ENCODE peak calls at places on chromosome 1, in ten cellular contexts. S is AG04450, P is IMR-90, U is tibial artery, H is breast epithelium, D is A549, I is right lobe of liver, O is HCT116, X is adrenal gland, L is GM23338. K is an unnamed sample.

GRCh38 chr1:24501371-24502167 is 1.1 kb upstream of the RCAN3 start:
- DNase-seq in S (no peak), P (no peak), U (no peak), H (peak; percentile 22), D (peak; percentile 21), I (peak; percentile 38), O (no peak), X (no peak), L (peak; percentile 46), K (no peak)

GRCh38 chr1:82972841-82973553 is 1025.9 kb downstream of the TTLL7 start:
- DNase-seq in S (no peak), P (no peak), U (no peak), H (no peak), D (no peak), I (no peak), O (no peak), X (no peak), L (no peak), K (no peak)

GRCh38 chr1:87451229-87451900 is 122.7 kb downstream of the LMO4 start:
- DNase-seq in S (peak; percentile 7), P (peak; percentile 71), U (no peak), H (no peak), D (no peak), I (no peak), O (no peak), X (no peak), L (no peak), K (no peak)

GRCh38 chr1:59879556-59879955 is 47.0 kb downstream of the CYP2J2 start:
- DNase-seq in S (peak; percentile 18), P (peak; percentile 52), U (no peak), H (peak; percentile 67), D (peak; percentile 11), I (peak; percentile 76), O (peak; percentile 38), X (peak; percentile 65), L (peak; percentile 89), K (peak; percentile 51)

GRCh38 chr1:235054466-235054865 is 74.2 kb downstream of the TOMM20 start:
- DNase-seq in S (no peak), P (no peak), U (peak; percentile 40), H (no peak), D (no peak), I (no peak), O (no peak), X (no peak), L (no peak), K (no peak)

GRCh38 chr1:200890818-200891773 is 3.6 kb upstream of the INAVA start:
- DNase-seq in S (no peak), P (peak; percentile 19), U (no peak), H (peak; percentile 38), D (peak; percentile 78), I (no peak), O (peak; percentile 54), X (no peak), L (peak; percentile 90), K (no peak)

GRCh38 chr1:218345673-218346390 is 696 bp downstream of the TGFB2 start:
- DNase-seq in S (no peak), P (peak; percentile 70), U (peak; percentile 85), H (peak; percentile 30), D (no peak), I (no peak), O (no peak), X (peak; percentile 60), L (peak; percentile 72), K (peak; percentile 40)

GRCh38 chr1:162003061-162003824 is 20.4 kb downstream of the OLFML2B start:
- DNase-seq in S (peak; percentile 70), P (peak; percentile 86), U (peak; percentile 89), H (peak; percentile 26), D (no peak), I (no peak), O (no peak), X (no peak), L (no peak), K (no peak)

GRCh38 chr1:2215909-2216766 is 12.0 kb upstream of the SKI start:
- DNase-seq in S (no peak), P (no peak), U (peak; percentile 70), H (no peak), D (no peak), I (no peak), O (no peak), X (no peak), L (no peak), K (no peak)

GRCh38 chr1:2212542-2213491 is 15.3 kb upstream of the SKI start:
- DNase-seq in S (peak; percentile 90), P (peak; percentile 96), U (peak; percentile 98), H (peak; percentile 83), D (peak; percentile 90), I (peak; percentile 73), O (peak; percentile 81), X (peak; percentile 95), L (peak; percentile 98), K (peak; percentile 87)

GRCh38 chr1:2213576-2214505 is 14.3 kb upstream of the SKI start:
- DNase-seq in S (no peak), P (peak; percentile 86), U (peak; percentile 95), H (peak; percentile 84), D (no peak), I (peak; percentile 51), O (no peak), X (peak; percentile 84), L (no peak), K (peak; percentile 89)

GRCh38 chr1:2215329-2215728 is 12.8 kb upstream of the SKI start:
- DNase-seq in S (no peak), P (no peak), U (peak; percentile 68), H (no peak), D (no peak), I (peak; percentile 44), O (no peak), X (no peak), L (no peak), K (no peak)

DNA sequence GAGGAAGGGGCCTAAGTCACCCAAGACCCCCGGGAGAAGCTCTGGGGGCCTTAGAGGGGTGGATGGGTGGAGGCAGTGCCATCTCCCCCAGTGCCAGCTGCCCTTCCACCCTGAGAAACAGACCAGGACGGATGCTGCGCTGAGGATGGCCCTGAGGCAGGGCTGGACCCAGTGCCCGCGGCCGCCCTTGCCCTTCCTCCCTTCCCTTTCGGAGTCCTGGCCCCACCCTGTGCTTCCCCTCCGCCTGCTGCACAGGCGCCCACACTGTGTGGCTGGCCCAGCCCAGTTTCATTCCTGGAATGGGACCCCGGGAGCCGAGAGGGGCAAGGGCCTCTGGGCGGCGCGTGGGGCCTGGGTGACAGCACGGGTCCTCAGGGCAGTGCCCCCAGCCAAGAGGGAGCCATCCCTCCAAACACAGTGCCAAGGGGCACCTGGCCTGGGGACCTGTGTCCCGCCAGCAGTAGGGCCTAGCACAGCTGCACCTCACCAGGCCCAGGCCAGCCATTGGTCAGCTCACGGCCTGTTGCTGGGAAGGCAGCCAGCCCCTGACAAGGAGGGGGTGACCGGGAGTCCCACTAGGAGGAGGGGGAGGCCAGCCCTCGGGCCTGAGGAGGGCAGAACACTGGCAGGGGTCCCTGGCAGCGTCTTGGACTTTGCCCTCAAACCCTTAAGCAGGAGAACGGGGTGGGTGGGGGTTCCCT is 13.4 kb upstream of the SKI start:
- DNase-seq in S (no peak), P (no peak), U (peak; percentile 80), H (no peak), D (no peak), I (peak; percentile 52), O (no peak), X (peak; percentile 38), L (no peak), K (no peak)
- H3K4me3 ChIP-seq in S (no peak overlapping the region), P (no peak overlapping the region), U (no peak overlapping the region), H (no peak overlapping the region), D (no peak overlapping the region), I (no peak overlapping the region), O (no peak overlapping the region), X (no peak overlapping the region), L (no peak overlapping the region), K (peak overlapping the region; percentile 37)

GRCh38 chr1:35444519-35444774 is 112.8 kb downstream of the KIAA0319L start:
- DNase-seq in S (no peak), P (no peak), U (no peak), H (no peak), D (no peak), I (no peak), O (no peak), X (no peak), L (no peak), K (no peak)

GRCh38 chr1:35441926-35442579 is 115.2 kb downstream of the KIAA0319L start:
- DNase-seq in S (no peak), P (no peak), U (no peak), H (no peak), D (no peak), I (no peak), O (no peak), X (no peak), L (no peak), K (no peak)

GRCh38 chr1:35439626-35440025 is 117.6 kb downstream of the KIAA0319L start:
- DNase-seq in S (no peak), P (no peak), U (no peak), H (no peak), D (no peak), I (no peak), O (no peak), X (no peak), L (no peak), K (no peak)

GRCh38 chr1:35443768-35444518 is 113.3 kb downstream of the KIAA0319L start:
- DNase-seq in S (no peak), P (peak; percentile 35), U (no peak), H (no peak), D (no peak), I (no peak), O (no peak), X (no peak), L (peak; percentile 50), K (no peak)

GRCh38 chr1:35442737-35443136 is 114.5 kb downstream of the KIAA0319L start:
- DNase-seq in S (no peak), P (peak; percentile 12), U (no peak), H (no peak), D (no peak), I (no peak), O (no peak), X (no peak), L (no peak), K (peak; percentile 47)
- H3K27ac ChIP-seq in S (no peak overlapping the region), P (no peak overlapping the region), U (no peak overlapping the region), H (peak overlapping the region; percentile 28), D (no peak overlapping the region), I (no peak overlapping the region), O (no peak overlapping the region), X (no peak overlapping the region), L (no peak overlapping the region), K (peak overlapping the region; percentile 5)

DNA sequence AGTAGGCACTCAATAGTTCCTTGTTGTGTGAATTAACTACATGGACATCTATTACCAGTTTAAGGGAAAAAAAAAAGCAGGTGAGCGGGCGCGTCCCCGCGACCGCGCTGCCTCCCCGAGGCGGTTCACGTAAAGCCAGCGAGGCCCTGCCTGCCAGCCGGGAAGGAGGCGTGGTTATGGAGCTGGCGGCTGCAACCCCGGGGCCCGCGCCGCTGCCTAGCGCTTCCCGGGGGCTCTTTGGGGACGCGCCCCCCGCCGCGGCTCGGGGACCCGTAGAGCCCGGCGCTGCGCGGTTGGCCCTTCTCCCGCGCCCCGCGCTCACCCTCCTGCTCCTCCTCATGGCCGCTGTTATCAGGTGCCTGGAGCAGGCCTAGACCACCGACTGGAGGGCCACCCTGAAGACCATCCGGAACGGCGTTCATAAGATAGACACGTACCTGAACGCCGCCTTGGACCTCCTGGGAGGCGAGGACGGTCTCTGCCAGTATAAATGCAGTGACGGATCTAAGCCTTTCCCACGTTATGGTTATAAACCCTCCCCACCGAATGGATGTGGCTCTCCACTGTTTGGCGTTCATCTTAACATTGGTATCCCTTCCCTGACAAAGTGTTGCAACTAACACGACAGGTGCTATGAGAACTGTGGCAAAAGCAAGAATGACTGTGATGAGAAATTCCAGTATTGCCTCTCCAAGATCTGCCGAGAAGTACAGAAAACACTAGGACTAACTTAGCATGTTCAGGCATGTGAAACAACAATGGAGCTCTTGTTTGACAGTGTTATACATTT is 2.6 kb upstream of the CC2D1B start:
- DNase-seq in S (no peak), P (peak; percentile 32), U (no peak), H (no peak), D (peak; percentile 39), I (peak; percentile 78), O (peak; percentile 48), X (peak; percentile 49), L (peak; percentile 86), K (peak; percentile 39)
- TF ChIP-seq CTCF in S (peak; percentile 34), P (peak; percentile 26), U (no peak), H (no peak), D (peak; percentile 7), I (peak; percentile 21), O (no peak), X (no peak), L (peak; percentile 21), K (no peak)

GRCh38 chr1:228417061-228417460 is 400 bp upstream of the TRIM17 start:
- DNase-seq in S (no peak), P (no peak), U (no peak), H (no peak), D (no peak), I (no peak), O (no peak), X (no peak), L (no peak), K (no peak)
- H3K4me3 ChIP-seq in S (no peak overlapping the region), P (no peak overlapping the region), U (no peak overlapping the region), H (no peak overlapping the region), D (no peak overlapping the region), I (no peak overlapping the region), O (no peak overlapping the region), X (no peak overlapping the region), L (peak overlapping the region; percentile 72), K (no peak overlapping the region)